ENCODE peak calls at places on chromosomes 11 and 22, in seven cellular contexts. H, A, S, K, F, W and U are unnamed samples.

GRCh38 chr11:56876621-56877312 is 111.9 kb upstream of the OR5AK2 start:
- DNase-seq in H (peak; percentile 53), A (no peak), S (peak; percentile 76), K (peak; percentile 0), F (no peak), W (no peak), U (no peak)

GRCh38 chr22:32564170-32565001 is 89.8 kb downstream of the FBXO7 start:
- DNase-seq in H (peak; percentile 29), A (no peak), S (peak; percentile 80), K (peak; percentile 61), F (no peak), W (no peak), U (no peak)

GRCh38 chr11:12182650-12183511 is 72.5 kb downstream of the MICAL2 start:
- DNase-seq in H (peak; percentile 98), A (no peak), S (peak; percentile 99), K (peak; percentile 98), F (no peak), W (no peak), U (peak; percentile 61)

GRCh38 chr22:41358927-41359326 is 22.8 kb upstream of the TEF start:
- DNase-seq in H (no peak), A (no peak), S (no peak), K (no peak), F (no peak), W (no peak), U (no peak)

GRCh38 chr22:43007519-43008102 is 7.3 kb downstream of the PACSIN2 start:
- DNase-seq in H (peak; percentile 68), A (no peak), S (peak; percentile 66), K (peak; percentile 57), F (no peak), W (no peak), U (no peak)

GRCh38 chr11:22879615-22880014 is 19.3 kb upstream of the CCDC179 start:
- DNase-seq in H (peak; percentile 6), A (no peak), S (no peak), K (peak; percentile 3), F (no peak), W (no peak), U (no peak)

GRCh38 chr22:28801845-28802594 is 1.7 kb upstream of the XBP1 start:
- DNase-seq in H (no peak), A (no peak), S (peak; percentile 42), K (no peak), F (no peak), W (no peak), U (no peak)

GRCh38 chr11:116329354-116330090 is 443.3 kb downstream of the BUD13 start:
- DNase-seq in H (no peak), A (no peak), S (no peak), K (no peak), F (no peak), W (no peak), U (no peak)

GRCh38 chr22:27880778-27881394 is 38.2 kb downstream of the PITPNB start:
- DNase-seq in H (peak; percentile 87), A (peak; percentile 78), S (peak; percentile 82), K (peak; percentile 85), F (peak; percentile 32), W (no peak), U (no peak)

GRCh38 chr11:13016415-13016814 is 7.3 kb downstream of the RASSF10 start:
- DNase-seq in H (no peak), A (no peak), S (no peak), K (no peak), F (no peak), W (no peak), U (no peak)

GRCh38 chr11:134200688-134201087 is 23.1 kb downstream of the NCAPD3 start:
- DNase-seq in H (no peak), A (no peak), S (no peak), K (no peak), F (no peak), W (no peak), U (no peak)

GRCh38 chr22:23530766-23531282 is 49.3 kb downstream of the IGLL1 start:
- DNase-seq in H (no peak), A (no peak), S (no peak), K (no peak), F (no peak), W (no peak), U (no peak)

GRCh38 chr11:14386895-14387480 is 28.0 kb upstream of the RRAS2 start:
- DNase-seq in H (peak; percentile 90), A (peak; percentile 12), S (peak; percentile 68), K (peak; percentile 78), F (peak; percentile 11), W (peak; percentile 79), U (peak; percentile 22)

GRCh38 chr22:24224468-24224867 is 20.4 kb downstream of the GGT5 start:
- DNase-seq in H (no peak), A (no peak), S (no peak), K (no peak), F (no peak), W (no peak), U (no peak)

GRCh38 chr11:78810489-78811090 is 235.9 kb upstream of the NARS2 start:
- DNase-seq in H (no peak), A (peak; percentile 50), S (no peak), K (no peak), F (no peak), W (no peak), U (no peak)

GRCh38 chr11:14320020-14320419 is 39.0 kb downstream of the RRAS2 start:
- DNase-seq in H (no peak), A (no peak), S (peak; percentile 57), K (peak; percentile 91), F (no peak), W (no peak), U (no peak)

GRCh38 chr11:59973097-59973496 is 9.3 kb downstream of the OOSP4A start:
- DNase-seq in H (no peak), A (no peak), S (no peak), K (no peak), F (no peak), W (no peak), U (no peak)

GRCh38 chr11:1126935-1127663 is 30.7 kb upstream of the MUC5AC start:
- DNase-seq in H (no peak), A (no peak), S (no peak), K (no peak), F (no peak), W (no peak), U (no peak)

GRCh38 chr11:6538456-6538855 is 41.4 kb downstream of the DNHD1 start:
- DNase-seq in H (no peak), A (no peak), S (no peak), K (no peak), F (no peak), W (no peak), U (no peak)

GRCh38 chr11:130071211-130071712 is 1.6 kb downstream of the APLP2 start:
- DNase-seq in H (peak; percentile 41), A (no peak), S (peak; percentile 43), K (peak; percentile 45), F (no peak), W (no peak), U (no peak)

GRCh38 chr11:120324932-120325810 is at the start of gene TLCD5:
- DNase-seq in H (peak; percentile 70), A (peak; percentile 89), S (peak; percentile 58), K (peak; percentile 71), F (peak; percentile 90), W (peak; percentile 71), U (peak; percentile 70)

GRCh38 chr11:120329556-120329955 is 4.5 kb downstream of the TLCD5 start:
- DNase-seq in H (no peak), A (peak; percentile 42), S (no peak), K (no peak), F (no peak), W (no peak), U (no peak)

GRCh38 chr11:120326845-120327281 is 1.8 kb downstream of the TLCD5 start:
- DNase-seq in H (peak; percentile 35), A (no peak), S (peak; percentile 62), K (no peak), F (no peak), W (no peak), U (no peak)

GRCh38 chr11:120327311-120327710 is 2.2 kb downstream of the TLCD5 start:
- DNase-seq in H (no peak), A (no peak), S (no peak), K (no peak), F (no peak), W (no peak), U (no peak)

DNA sequence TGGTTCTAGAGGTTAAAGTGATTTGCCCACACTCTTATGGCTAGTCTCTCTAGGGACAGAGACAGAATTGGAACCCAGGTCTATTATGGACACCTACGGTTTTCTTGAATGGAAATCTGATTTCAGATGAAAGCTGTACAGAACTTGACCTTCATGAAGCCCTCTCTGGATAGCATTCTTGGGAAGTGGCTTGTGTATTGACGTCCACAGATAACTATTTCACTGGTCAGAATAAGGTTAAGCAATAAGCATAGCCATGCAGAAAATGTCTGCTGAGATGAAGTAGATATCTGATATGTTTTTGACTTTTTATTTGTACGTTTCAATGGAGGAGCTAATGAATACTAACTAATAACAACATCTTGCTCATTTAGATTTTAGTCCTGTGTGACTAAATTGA is 1.1 kb downstream of the TLCD5 start:
- DNase-seq in H (peak; percentile 76), A (no peak), S (peak; percentile 84), K (peak; percentile 47), F (no peak), W (no peak), U (no peak)
- H3K4me3 ChIP-seq in H (peak overlapping the region; percentile 67), A (peak overlapping the region; percentile 73), S (peak overlapping the region; percentile 56), K (peak overlapping the region; percentile 61), F (peak overlapping the region; percentile 75), W (peak overlapping the region; percentile 76), U (peak overlapping the region; percentile 95)

DNA sequence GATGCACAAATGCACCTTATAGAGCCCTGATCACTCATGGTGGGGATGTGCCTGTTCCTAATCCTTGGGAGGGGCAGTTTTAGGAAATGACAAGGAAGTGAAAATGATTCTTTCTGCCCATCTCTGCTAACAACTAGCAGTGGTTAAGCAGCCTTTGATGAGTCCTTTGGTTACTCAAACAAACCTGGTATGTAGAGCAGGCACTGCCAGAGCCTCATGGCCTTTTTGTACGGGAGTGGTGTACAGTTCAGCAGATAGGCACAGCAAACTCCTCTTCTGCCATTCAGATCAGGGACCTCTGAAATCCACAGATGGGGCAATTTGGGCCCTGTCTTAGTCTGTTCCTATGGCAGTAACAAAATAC is 66.2 kb downstream of the FZD4 start:
- DNase-seq in H (no peak), A (no peak), S (no peak), K (no peak), F (no peak), W (no peak), U (no peak)
- H3K4me3 ChIP-seq in H (no peak overlapping the region), A (no peak overlapping the region), S (no peak overlapping the region), K (no peak overlapping the region), F (no peak overlapping the region), W (no peak overlapping the region), U (no peak overlapping the region)

GRCh38 chr11:128519353-128519752 is 68.0 kb downstream of the ETS1 start:
- DNase-seq in H (no peak), A (no peak), S (peak; percentile 31), K (no peak), F (no peak), W (no peak), U (no peak)
- H3K4me3 ChIP-seq in H (no peak overlapping the region), A (no peak overlapping the region), S (peak overlapping the region; percentile 92), K (peak overlapping the region; percentile 79), F (no peak overlapping the region), W (no peak overlapping the region), U (peak overlapping the region; percentile 81)

DNA sequence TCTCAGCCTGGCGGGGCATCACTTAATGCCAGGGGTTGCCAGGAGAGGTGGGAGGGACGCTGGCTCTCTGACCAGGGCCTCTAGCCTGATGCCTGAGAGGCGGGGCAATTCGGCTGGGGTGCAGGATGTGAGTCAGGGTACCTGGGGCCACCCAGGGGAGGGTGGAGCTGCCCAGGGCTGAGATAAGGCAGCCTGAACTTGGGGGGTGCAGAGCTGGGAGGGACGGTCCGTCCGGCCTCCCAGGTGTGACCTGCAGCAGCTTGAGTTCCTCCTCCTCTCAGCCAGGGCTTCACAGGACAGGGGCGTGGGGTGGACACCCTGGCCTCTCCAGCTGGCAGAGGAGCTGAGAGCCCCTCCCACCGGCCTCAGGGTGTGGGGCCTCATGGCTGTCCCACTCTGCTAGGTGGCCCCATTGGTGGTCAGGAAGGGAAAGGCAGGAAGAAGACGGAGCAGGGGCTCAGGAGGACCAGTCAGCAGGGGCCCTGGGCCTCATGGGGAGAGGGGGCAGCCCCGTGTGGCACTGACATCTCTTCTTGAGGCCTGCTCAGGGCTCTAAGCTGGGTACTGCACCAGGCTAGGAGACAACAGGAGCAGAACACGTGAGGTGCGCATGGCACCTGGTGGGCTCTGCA is 942 bp upstream of the RPS6KA4 start:
- DNase-seq in H (no peak), A (no peak), S (no peak), K (no peak), F (no peak), W (no peak), U (no peak)
- H3K4me3 ChIP-seq in H (no peak overlapping the region), A (peak overlapping the region; percentile 76), S (no peak overlapping the region), K (no peak overlapping the region), F (no peak overlapping the region), W (peak overlapping the region; percentile 95), U (peak overlapping the region; percentile 83)